ENCODE peak calls at places on chromosomes 16 and 17, in ten cellular contexts. F, Y, U, V, D, A, T, W, E and I are unnamed samples.

GRCh38 chr17:35432176-35433074 is at the start of gene SLFN12:
- DNase-seq in A (no peak), D (peak; percentile 96), U (peak; percentile 76), V (no peak), F (peak; percentile 69), T (peak; percentile 70), E (peak; percentile 89), Y (no peak), W (peak; percentile 62), I (no peak)

GRCh38 chr17:39094607-39095308 is 56.7 kb downstream of the PLXDC1 start:
- DNase-seq in F (peak; percentile 80), E (no peak), D (no peak), A (no peak), U (no peak), T (no peak), V (no peak), Y (no peak), W (peak; percentile 55), I (no peak)

GRCh38 chr17:74870512-74870911 is 2.3 kb downstream of the FDXR start:
- DNase-seq in U (peak; percentile 97), Y (no peak), W (no peak), F (no peak), E (peak; percentile 43), A (no peak), V (no peak), T (no peak), D (peak; percentile 86), I (no peak)

GRCh38 chr17:41171881-41172280 is 3.9 kb upstream of the KRTAP4-3 start:
- DNase-seq in D (no peak), E (no peak), Y (no peak), A (no peak), F (no peak), V (no peak), T (no peak), U (no peak), W (no peak), I (no peak)

GRCh38 chr17:16027708-16028584 is 28.3 kb downstream of the TTC19 start:
- DNase-seq in E (peak; percentile 54), W (no peak), Y (no peak), U (peak; percentile 52), A (no peak), V (no peak), T (no peak), F (no peak), D (peak; percentile 85), I (no peak)

GRCh38 chr16:24255446-24256352 is at the start of gene CACNG3:
- DNase-seq in W (peak; percentile 72), Y (no peak), D (peak; percentile 38), V (peak; percentile 41), A (peak; percentile 76), T (no peak), U (peak; percentile 21), F (peak; percentile 54), E (peak; percentile 61), I (peak; percentile 77)

GRCh38 chr17:80292557-80292956 is 31.9 kb downstream of the RNF213 start:
- DNase-seq in E (no peak), T (no peak), F (peak; percentile 72), U (no peak), Y (no peak), D (no peak), A (peak; percentile 66), V (no peak), W (no peak), I (no peak)

GRCh38 chr17:8019665-8020064 is 17.2 kb downstream of the GUCY2D start:
- DNase-seq in U (no peak), T (peak; percentile 61), Y (no peak), E (peak; percentile 74), W (no peak), A (no peak), D (no peak), F (peak; percentile 78), V (no peak), I (peak; percentile 75)

GRCh38 chr17:83125515-83126274 is 46.3 kb downstream of the METRNL start:
- DNase-seq in T (peak; percentile 82), F (peak; percentile 76), E (no peak), A (peak; percentile 74), W (peak; percentile 73), V (no peak), U (no peak), D (no peak), Y (no peak), I (peak; percentile 78)

GRCh38 chr16:1707193-1707790 is 1.3 kb downstream of the MAPK8IP3 start:
- DNase-seq in E (no peak), V (peak; percentile 9), T (no peak), Y (no peak), U (peak; percentile 45), A (no peak), D (peak; percentile 40), F (no peak), W (no peak), I (no peak)

GRCh38 chr16:11698271-11698689 is 30.0 kb downstream of the SNN start:
- DNase-seq in T (no peak), A (no peak), F (no peak), D (no peak), Y (no peak), W (no peak), V (no peak), U (no peak), E (no peak), I (no peak)

GRCh38 chr17:50774225-50774803 is 7.0 kb upstream of the ANKRD40CL start:
- DNase-seq in T (peak; percentile 35), D (no peak), E (no peak), A (peak; percentile 27), W (no peak), U (no peak), F (no peak), Y (no peak), V (no peak), I (peak; percentile 9)

GRCh38 chr16:66856801-66857200 is 12.6 kb downstream of the CA7 start:
- DNase-seq in V (no peak), D (no peak), T (no peak), A (peak; percentile 19), E (no peak), F (no peak), W (no peak), Y (no peak), U (no peak), I (no peak)

GRCh38 chr17:33967608-33968349 is 287.3 kb upstream of the CCL2 start:
- DNase-seq in U (no peak), F (no peak), D (no peak), A (no peak), W (no peak), T (no peak), Y (no peak), E (no peak), V (no peak), I (no peak)

GRCh38 chr16:28863929-28864886 is 565 bp downstream of the SH2B1 start:
- DNase-seq in E (peak; percentile 62), W (peak; percentile 68), Y (no peak), U (peak; percentile 63), A (no peak), F (no peak), T (no peak), V (no peak), D (peak; percentile 61), I (no peak)

GRCh38 chr17:70654706-70655105 is 485.4 kb downstream of the KCNJ2 start:
- DNase-seq in U (no peak), T (no peak), W (no peak), F (no peak), E (no peak), Y (no peak), D (no peak), V (no peak), A (no peak), I (no peak)

GRCh38 chr17:70658840-70659239 is 489.5 kb downstream of the KCNJ2 start:
- DNase-seq in D (no peak), T (no peak), U (no peak), A (no peak), V (no peak), F (no peak), W (no peak), Y (no peak), E (no peak), I (no peak)

GRCh38 chr17:70661342-70662222 is 492.2 kb downstream of the KCNJ2 start:
- DNase-seq in U (no peak), A (no peak), F (no peak), D (peak; percentile 3), V (no peak), E (no peak), W (no peak), Y (no peak), T (no peak), I (no peak)

GRCh38 chr17:70655179-70655578 is 485.8 kb downstream of the KCNJ2 start:
- DNase-seq in A (no peak), E (no peak), U (no peak), D (no peak), F (no peak), V (no peak), T (no peak), Y (no peak), W (no peak), I (no peak)

GRCh38 chr17:70658324-70658723 is 489.0 kb downstream of the KCNJ2 start:
- DNase-seq in T (no peak), F (no peak), E (no peak), Y (no peak), U (no peak), A (no peak), D (no peak), W (no peak), V (no peak), I (no peak)
- H3K4me3 ChIP-seq in T (no peak overlapping the region), F (no peak overlapping the region), E (no peak overlapping the region), Y (no peak overlapping the region), U (no peak overlapping the region), A (no peak overlapping the region), D (no peak overlapping the region), W (no peak overlapping the region), V (no peak overlapping the region), I (no peak overlapping the region)

DNA sequence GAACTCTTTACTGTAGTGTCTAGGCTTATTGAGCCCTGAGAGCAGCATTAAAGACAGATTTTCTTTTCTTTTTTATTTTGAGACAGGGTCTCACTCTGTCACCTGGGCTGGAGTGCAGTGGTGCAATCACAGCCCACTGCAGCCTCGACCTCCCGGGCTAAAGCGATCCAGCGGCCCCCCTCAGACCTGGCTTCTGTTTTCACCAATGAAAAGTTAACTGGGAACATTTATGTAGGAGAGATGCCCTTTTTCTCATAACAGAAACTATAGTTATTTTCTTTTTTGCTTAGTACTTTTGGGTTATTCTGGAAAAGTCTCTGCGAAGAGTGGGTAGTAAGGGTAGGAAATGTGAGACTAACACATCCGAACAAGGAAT is 1.5 kb downstream of the MAP1LC3B start:
- DNase-seq in W (no peak), U (no peak), D (no peak), V (no peak), Y (no peak), E (no peak), A (no peak), T (no peak), F (no peak), I (no peak)
- H3K4me3 ChIP-seq in W (peak overlapping the region; percentile 71), U (no peak overlapping the region), D (peak overlapping the region; percentile 74), V (peak overlapping the region; percentile 52), Y (peak overlapping the region; percentile 91), E (peak overlapping the region; percentile 54), A (no peak overlapping the region), T (peak overlapping the region; percentile 68), F (peak overlapping the region; percentile 89), I (peak overlapping the region; percentile 73)

GRCh38 chr16:67943256-67943618 is 683 bp downstream of the LCAT start:
- DNase-seq in Y (no peak), T (no peak), W (no peak), V (no peak), E (no peak), D (no peak), U (no peak), A (no peak), F (no peak), I (no peak)
- H3K4me3 ChIP-seq in Y (no peak overlapping the region), T (no peak overlapping the region), W (no peak overlapping the region), V (no peak overlapping the region), E (no peak overlapping the region), D (no peak overlapping the region), U (no peak overlapping the region), A (no peak overlapping the region), F (no peak overlapping the region), I (no peak overlapping the region)

GRCh38 chr16:84791501-84791900 is 28.3 kb upstream of the CRISPLD2 start:
- DNase-seq in W (no peak), D (no peak), E (no peak), V (no peak), F (no peak), Y (no peak), T (no peak), A (no peak), U (no peak), I (no peak)
- H3K4me3 ChIP-seq in W (no peak overlapping the region), D (no peak overlapping the region), E (no peak overlapping the region), V (no peak overlapping the region), F (no peak overlapping the region), Y (no peak overlapping the region), T (no peak overlapping the region), A (no peak overlapping the region), U (no peak overlapping the region), I (no peak overlapping the region)